ENCODE peak calls at places on chromosomes 4 and X, in eight cellular contexts. One of them, this sample, is unnamed.

GRCh38 chrX:101787934-101788333 is 128.3 kb upstream of the ARMCX2 start:
- DNase-seq in psoas muscle: no peak
- DNase-seq in cardiac muscle cell: no peak
- DNase-seq in Peyer's patch: no peak
- DNase-seq in dorsolateral prefrontal cortex: no peak
- DNase-seq in H9: no peak
- DNase-seq in SJSA1: no peak
- DNase-seq in GM23248: no peak
- DNase-seq in this sample: no peak

GRCh38 chrX:21952624-21953023 is 12.1 kb downstream of the SMS start:
- DNase-seq in cardiac muscle cell: no peak
- DNase-seq in H9: no peak
- DNase-seq in dorsolateral prefrontal cortex: no peak
- DNase-seq in psoas muscle: no peak
- DNase-seq in GM23248: no peak
- DNase-seq in Peyer's patch: no peak
- DNase-seq in SJSA1: no peak
- DNase-seq in this sample: no peak

GRCh38 chr4:54525602-54526001 is 132.2 kb upstream of the KIT start:
- DNase-seq in GM23248: peak
- DNase-seq in H9: no peak
- DNase-seq in psoas muscle: no peak
- DNase-seq in SJSA1: no peak
- DNase-seq in dorsolateral prefrontal cortex: no peak
- DNase-seq in Peyer's patch: no peak
- DNase-seq in cardiac muscle cell: peak
- DNase-seq in this sample: peak

GRCh38 chr4:68466185-68466584 is 18.9 kb downstream of the TMPRSS11E start:
- DNase-seq in dorsolateral prefrontal cortex: no peak
- DNase-seq in psoas muscle: no peak
- DNase-seq in H9: no peak
- DNase-seq in Peyer's patch: no peak
- DNase-seq in SJSA1: peak
- DNase-seq in GM23248: peak
- DNase-seq in cardiac muscle cell: peak
- DNase-seq in this sample: no peak

GRCh38 chrX:152600853-152601635 is 36.7 kb upstream of the GABRQ start:
- DNase-seq in Peyer's patch: no peak
- DNase-seq in SJSA1: peak
- DNase-seq in dorsolateral prefrontal cortex: peak
- DNase-seq in H9: peak
- DNase-seq in cardiac muscle cell: no peak
- DNase-seq in psoas muscle: no peak
- DNase-seq in GM23248: no peak
- DNase-seq in this sample: no peak

GRCh38 chr4:120293341-120293740 is 226.7 kb upstream of the MAD2L1 start:
- DNase-seq in H9: no peak
- DNase-seq in GM23248: no peak
- DNase-seq in SJSA1: no peak
- DNase-seq in dorsolateral prefrontal cortex: no peak
- DNase-seq in cardiac muscle cell: no peak
- DNase-seq in Peyer's patch: no peak
- DNase-seq in psoas muscle: no peak
- DNase-seq in this sample: no peak

GRCh38 chr4:39699676-39700409 is 1.9 kb downstream of the UBE2K start:
- DNase-seq in dorsolateral prefrontal cortex: no peak
- DNase-seq in SJSA1: no peak
- DNase-seq in H9: no peak
- DNase-seq in cardiac muscle cell: peak
- DNase-seq in GM23248: peak
- DNase-seq in psoas muscle: no peak
- DNase-seq in Peyer's patch: no peak
- DNase-seq in this sample: no peak

GRCh38 chr4:143524211-143524610 is 10.7 kb downstream of the SMARCA5 start:
- DNase-seq in Peyer's patch: no peak
- DNase-seq in SJSA1: no peak
- DNase-seq in dorsolateral prefrontal cortex: no peak
- DNase-seq in cardiac muscle cell: no peak
- DNase-seq in GM23248: no peak
- DNase-seq in H9: no peak
- DNase-seq in psoas muscle: no peak
- DNase-seq in this sample: no peak

GRCh38 chr4:61064636-61065035 is 135.5 kb upstream of the ADGRL3 start:
- DNase-seq in H9: no peak
- DNase-seq in psoas muscle: no peak
- DNase-seq in cardiac muscle cell: no peak
- DNase-seq in SJSA1: no peak
- DNase-seq in Peyer's patch: no peak
- DNase-seq in GM23248: no peak
- DNase-seq in dorsolateral prefrontal cortex: no peak
- DNase-seq in this sample: no peak

GRCh38 chrX:120428309-120428708 is 40.8 kb downstream of the LAMP2 start:
- DNase-seq in psoas muscle: no peak
- DNase-seq in GM23248: no peak
- DNase-seq in Peyer's patch: no peak
- DNase-seq in SJSA1: no peak
- DNase-seq in dorsolateral prefrontal cortex: no peak
- DNase-seq in H9: no peak
- DNase-seq in cardiac muscle cell: peak
- DNase-seq in this sample: no peak

GRCh38 chr4:175560628-175561027 is 251.4 kb downstream of the GPM6A start:
- DNase-seq in SJSA1: no peak
- DNase-seq in psoas muscle: no peak
- DNase-seq in cardiac muscle cell: no peak
- DNase-seq in GM23248: peak
- DNase-seq in Peyer's patch: no peak
- DNase-seq in H9: no peak
- DNase-seq in dorsolateral prefrontal cortex: no peak
- DNase-seq in this sample: no peak

GRCh38 chr4:99490286-99490685 is 20.5 kb upstream of the C4orf17 start:
- DNase-seq in Peyer's patch: no peak
- DNase-seq in SJSA1: no peak
- DNase-seq in cardiac muscle cell: no peak
- DNase-seq in dorsolateral prefrontal cortex: no peak
- DNase-seq in psoas muscle: no peak
- DNase-seq in GM23248: no peak
- DNase-seq in H9: no peak
- DNase-seq in this sample: no peak

GRCh38 chr4:156422576-156422975 is 468.9 kb upstream of the CTSO start:
- DNase-seq in H9: no peak
- DNase-seq in dorsolateral prefrontal cortex: no peak
- DNase-seq in cardiac muscle cell: peak
- DNase-seq in SJSA1: no peak
- DNase-seq in Peyer's patch: no peak
- DNase-seq in psoas muscle: no peak
- DNase-seq in GM23248: peak
- DNase-seq in this sample: no peak

GRCh38 chrX:149631293-149632165 is at the start of gene TMEM185A:
- DNase-seq in Peyer's patch: peak
- DNase-seq in psoas muscle: peak
- DNase-seq in dorsolateral prefrontal cortex: no peak
- DNase-seq in cardiac muscle cell: peak
- DNase-seq in SJSA1: peak
- DNase-seq in H9: peak
- DNase-seq in GM23248: peak
- DNase-seq in this sample: peak

GRCh38 chr4:13988347-13989265 is 361.1 kb upstream of the BOD1L1 start:
- DNase-seq in GM23248: peak
- DNase-seq in H9: no peak
- DNase-seq in dorsolateral prefrontal cortex: no peak
- DNase-seq in cardiac muscle cell: peak
- DNase-seq in SJSA1: no peak
- DNase-seq in psoas muscle: peak
- DNase-seq in Peyer's patch: no peak
- DNase-seq in this sample: no peak

GRCh38 chr4:176654565-176655216 is 138.0 kb downstream of the VEGFC start:
- DNase-seq in GM23248: no peak
- DNase-seq in cardiac muscle cell: no peak
- DNase-seq in H9: no peak
- DNase-seq in SJSA1: no peak
- DNase-seq in dorsolateral prefrontal cortex: no peak
- DNase-seq in psoas muscle: no peak
- DNase-seq in Peyer's patch: no peak
- DNase-seq in this sample: no peak

GRCh38 chr4:186904104-186904503 is 180.4 kb upstream of the FAT1 start:
- DNase-seq in Peyer's patch: no peak
- DNase-seq in psoas muscle: no peak
- DNase-seq in SJSA1: peak
- DNase-seq in GM23248: peak
- DNase-seq in cardiac muscle cell: peak
- DNase-seq in dorsolateral prefrontal cortex: no peak
- DNase-seq in H9: no peak
- DNase-seq in this sample: no peak

GRCh38 chrX:153871451-153871850 is 14.5 kb downstream of the L1CAM start:
- DNase-seq in psoas muscle: no peak
- DNase-seq in H9: no peak
- DNase-seq in GM23248: no peak
- DNase-seq in dorsolateral prefrontal cortex: no peak
- DNase-seq in Peyer's patch: no peak
- DNase-seq in SJSA1: no peak
- DNase-seq in cardiac muscle cell: no peak
- DNase-seq in this sample: no peak

DNA sequence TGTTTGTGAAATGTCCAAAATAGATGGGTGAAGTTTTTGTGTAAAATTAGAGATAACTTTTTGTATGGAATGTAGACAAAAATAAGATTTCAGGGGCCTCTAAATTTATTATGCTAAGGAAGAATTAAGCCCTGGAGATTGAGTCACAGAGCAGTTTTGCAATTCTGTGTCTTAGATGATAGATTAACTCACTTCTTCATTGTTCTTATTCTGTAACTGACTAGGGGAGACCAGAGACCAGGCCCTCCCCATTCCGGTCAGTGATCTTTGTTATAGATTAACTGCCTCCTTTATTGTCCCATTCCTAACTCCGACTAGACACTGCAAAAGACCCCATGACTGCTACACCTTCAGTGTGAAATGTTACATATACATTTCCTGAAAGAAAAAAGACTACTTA is 238.4 kb upstream of the TAPT1 start:
- DNase-seq in SJSA1: no peak
- DNase-seq in Peyer's patch: no peak
- DNase-seq in cardiac muscle cell: peak
- DNase-seq in H9: no peak
- DNase-seq in dorsolateral prefrontal cortex: no peak
- DNase-seq in psoas muscle: no peak
- DNase-seq in GM23248: peak
- DNase-seq in this sample: no peak
- H3K27ac ChIP-seq in SJSA1: no peak
- H3K27ac ChIP-seq in Peyer's patch: no peak
- H3K27ac ChIP-seq in cardiac muscle cell: no peak
- H3K27ac ChIP-seq in H9: no peak
- H3K27ac ChIP-seq in dorsolateral prefrontal cortex: no peak
- H3K27ac ChIP-seq in psoas muscle: no peak
- H3K27ac ChIP-seq in GM23248: no peak
- H3K27ac ChIP-seq in this sample: no peak

DNA sequence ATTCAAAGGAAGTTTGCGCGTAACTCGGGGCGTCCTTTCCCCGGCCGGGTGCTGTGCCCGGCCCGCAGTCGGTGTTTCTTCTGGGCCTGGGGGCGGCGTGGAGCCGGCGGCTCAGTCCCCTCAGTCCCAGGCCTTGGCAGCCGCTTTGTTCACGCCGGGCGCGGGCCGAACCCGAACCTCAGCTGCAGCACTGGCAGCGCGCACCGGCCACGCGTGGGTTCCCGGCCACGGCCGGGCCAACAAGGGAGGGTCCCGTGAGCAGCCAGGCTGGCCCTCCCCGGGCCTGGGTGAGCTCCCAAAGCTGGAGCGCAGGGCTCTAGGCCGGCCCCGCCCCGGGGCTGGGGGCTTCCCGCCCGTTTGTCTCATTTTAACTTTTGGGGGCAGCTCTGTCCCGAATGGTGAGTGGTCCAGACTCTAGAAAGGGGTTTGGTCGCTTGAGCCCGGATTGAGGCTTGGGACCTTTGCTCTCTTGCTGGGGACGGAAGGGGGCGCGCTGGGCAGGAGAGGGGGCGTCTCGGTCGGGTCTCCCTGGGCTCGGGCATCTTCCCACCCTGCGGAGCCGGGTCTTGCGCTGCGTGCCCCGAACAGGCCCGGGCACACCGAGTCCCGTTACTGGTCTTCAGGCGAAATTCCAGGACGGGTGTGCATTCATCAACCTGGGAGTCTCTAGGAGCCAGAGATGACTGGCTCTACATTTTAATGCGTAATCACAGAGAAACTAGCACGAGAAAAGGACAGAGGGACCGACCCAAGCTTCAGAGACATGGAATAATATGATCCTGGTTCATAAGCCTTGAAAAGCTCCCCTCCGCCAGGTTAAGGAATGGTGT is 177.1 kb downstream of the CBR4 start:
- DNase-seq in SJSA1: peak
- DNase-seq in GM23248: peak
- DNase-seq in cardiac muscle cell: no peak
- DNase-seq in dorsolateral prefrontal cortex: no peak
- DNase-seq in Peyer's patch: peak
- DNase-seq in psoas muscle: peak
- DNase-seq in H9: peak
- DNase-seq in this sample: peak
- H3K27ac ChIP-seq in SJSA1: peak
- H3K27ac ChIP-seq in GM23248: no peak
- H3K27ac ChIP-seq in cardiac muscle cell: peak
- H3K27ac ChIP-seq in dorsolateral prefrontal cortex: peak
- H3K27ac ChIP-seq in Peyer's patch: peak
- H3K27ac ChIP-seq in psoas muscle: peak
- H3K27ac ChIP-seq in H9: no peak
- H3K27ac ChIP-seq in this sample: peak

DNA sequence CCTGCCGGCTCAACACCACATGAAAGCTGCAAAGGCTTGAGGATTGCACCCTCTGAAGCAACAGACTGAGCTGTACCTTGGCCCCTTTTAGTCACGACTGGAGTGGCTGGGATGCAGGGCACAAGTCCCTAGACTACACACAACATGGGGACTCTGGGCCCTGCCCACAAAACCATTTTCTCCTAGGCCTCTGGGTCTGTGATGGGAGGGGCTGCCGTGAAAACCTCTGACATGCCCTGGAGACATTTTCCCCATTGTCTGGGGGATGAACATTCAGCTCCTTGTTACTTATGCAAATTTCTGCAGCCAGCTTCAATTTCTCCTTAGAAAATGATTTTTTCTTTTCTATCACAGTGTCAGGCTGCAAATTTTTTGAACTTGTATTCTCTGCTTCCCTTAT is 123.5 kb upstream of the SMARCAD1 start:
- DNase-seq in Peyer's patch: no peak
- DNase-seq in dorsolateral prefrontal cortex: no peak
- DNase-seq in SJSA1: no peak
- DNase-seq in H9: peak
- DNase-seq in psoas muscle: no peak
- DNase-seq in cardiac muscle cell: no peak
- DNase-seq in GM23248: no peak
- DNase-seq in this sample: no peak
- H3K27ac ChIP-seq in Peyer's patch: no peak
- H3K27ac ChIP-seq in dorsolateral prefrontal cortex: no peak
- H3K27ac ChIP-seq in SJSA1: no peak
- H3K27ac ChIP-seq in H9: no peak
- H3K27ac ChIP-seq in psoas muscle: no peak
- H3K27ac ChIP-seq in cardiac muscle cell: no peak
- H3K27ac ChIP-seq in GM23248: no peak
- H3K27ac ChIP-seq in this sample: no peak

DNA sequence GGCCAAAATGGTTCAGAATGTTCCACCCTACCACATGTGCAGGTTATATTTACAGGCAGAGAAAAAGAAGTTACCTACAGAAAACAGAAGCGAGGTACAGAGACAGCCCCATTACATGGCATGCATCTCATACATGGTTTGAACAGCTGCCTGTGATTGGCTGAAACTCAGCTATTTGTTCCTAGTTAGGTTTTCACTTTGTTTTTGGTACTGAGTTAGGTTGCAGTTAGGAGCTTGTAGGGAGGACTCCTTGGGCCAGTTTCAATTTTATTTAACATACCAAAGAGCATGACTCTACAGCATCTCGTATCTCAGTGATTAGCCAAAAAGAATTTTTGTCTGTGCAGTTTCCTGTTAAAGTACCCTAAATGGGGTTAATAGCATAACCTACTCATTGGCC is 392.0 kb downstream of the MAPK10 start:
- DNase-seq in SJSA1: no peak
- DNase-seq in psoas muscle: no peak
- DNase-seq in Peyer's patch: no peak
- DNase-seq in GM23248: peak
- DNase-seq in H9: no peak
- DNase-seq in dorsolateral prefrontal cortex: no peak
- DNase-seq in cardiac muscle cell: peak
- DNase-seq in this sample: no peak
- H3K27ac ChIP-seq in SJSA1: no peak
- H3K27ac ChIP-seq in psoas muscle: no peak
- H3K27ac ChIP-seq in Peyer's patch: no peak
- H3K27ac ChIP-seq in GM23248: peak
- H3K27ac ChIP-seq in H9: no peak
- H3K27ac ChIP-seq in dorsolateral prefrontal cortex: no peak
- H3K27ac ChIP-seq in cardiac muscle cell: no peak
- H3K27ac ChIP-seq in this sample: no peak

This sample was measured in breast epithelium.